ENCODE peak calls at places on chromosomes 16 and 17, in seven cellular contexts. G is WTC11, A is HCT116, T is HEK293T, W is GM12878, X is K562, Z is HepG2. D is an unnamed sample.

GRCh38 chr16:24731722-24732419 is 2.4 kb downstream of the TNRC6A start:
- DNase-seq in W (no peak), T (no peak), Z (peak), A (no peak), G (no peak), X (no peak), D (no peak)

GRCh38 chr16:89201467-89202377 is 1.4 kb upstream of the SLC22A31 start:
- DNase-seq in A (peak), Z (peak), X (peak), T (peak), G (peak), W (no peak), D (peak)

GRCh38 chr17:63349478-63350000 is 96.6 kb downstream of the CYB561 start:
- DNase-seq in G (no peak), T (no peak), X (no peak), W (no peak), A (no peak), Z (no peak), D (no peak)

GRCh38 chr16:77885596-77886295 is 97.4 kb downstream of the VAT1L start:
- DNase-seq in W (no peak), Z (no peak), G (no peak), T (no peak), A (no peak), X (no peak), D (no peak)

GRCh38 chr16:84303023-84303422 is 8.3 kb downstream of the WFDC1 start:
- DNase-seq in Z (no peak), G (no peak), A (no peak), X (no peak), W (no peak), T (no peak), D (no peak)

GRCh38 chr17:74402070-74402469 is 29.8 kb upstream of the GPRC5C start:
- DNase-seq in X (no peak), T (no peak), A (no peak), Z (no peak), W (no peak), G (no peak), D (no peak)

GRCh38 chr16:62363451-62363850 is 327.2 kb upstream of the CDH8 start:
- DNase-seq in Z (no peak), G (no peak), X (no peak), T (peak), W (no peak), A (no peak), D (no peak)

GRCh38 chr17:70121136-70121535 is 46.1 kb downstream of the KCNJ16 start:
- DNase-seq in A (no peak), W (no peak), X (no peak), T (no peak), G (no peak), Z (no peak), D (no peak)

GRCh38 chr16:608019-608418 is 18.2 kb downstream of the RAB40C start:
- DNase-seq in G (no peak), Z (no peak), T (no peak), X (no peak), A (no peak), W (no peak), D (no peak)

GRCh38 chr17:9022553-9023388 is 1.5 kb downstream of the NTN1 start:
- DNase-seq in Z (no peak), T (no peak), X (no peak), G (peak), W (no peak), A (no peak), D (peak)

GRCh38 chr17:76085731-76086366 is 6.9 kb downstream of the ZACN start:
- DNase-seq in T (no peak), W (no peak), G (no peak), Z (no peak), A (no peak), X (no peak), D (no peak)

GRCh38 chr17:82963104-82963950 is 116.1 kb upstream of the METRNL start:
- DNase-seq in W (no peak), Z (no peak), X (no peak), T (no peak), G (peak), A (no peak), D (peak)

GRCh38 chr16:12231666-12232065 is 255.1 kb downstream of the SNX29 start:
- DNase-seq in W (no peak), G (no peak), X (no peak), A (no peak), T (no peak), Z (no peak), D (no peak)

GRCh38 chr16:57826706-57827625 is 24.7 kb upstream of the KIFC3 start:
- DNase-seq in A (no peak), T (no peak), Z (peak), W (no peak), X (no peak), G (no peak), D (no peak)

GRCh38 chr17:65817951-65818350 is 256.5 kb upstream of the AXIN2 start:
- DNase-seq in W (no peak), X (no peak), Z (no peak), G (no peak), T (no peak), A (no peak), D (no peak)

GRCh38 chr16:1156111-1156982 is 3.4 kb downstream of the CACNA1H start:
- DNase-seq in W (no peak), G (no peak), T (no peak), A (no peak), Z (no peak), X (no peak), D (no peak)

GRCh38 chr17:74780443-74781238 is 4.5 kb upstream of the NAT9 start:
- DNase-seq in A (peak), G (peak), W (no peak), X (peak), T (peak), Z (peak), D (no peak)

GRCh38 chr17:56737741-56738161 is 96.0 kb downstream of the C17orf67 start:
- DNase-seq in Z (no peak), G (no peak), X (no peak), W (no peak), T (no peak), A (no peak), D (no peak)

GRCh38 chr16:14186007-14186953 is 115.2 kb downstream of the MRTFB start:
- DNase-seq in T (peak), Z (no peak), A (no peak), G (peak), W (no peak), X (no peak), D (peak)

GRCh38 chr16:31135535-31136286 is at the start of gene PRSS8:
- DNase-seq in W (no peak), X (peak), T (no peak), A (peak), G (peak), Z (no peak), D (peak)

DNA sequence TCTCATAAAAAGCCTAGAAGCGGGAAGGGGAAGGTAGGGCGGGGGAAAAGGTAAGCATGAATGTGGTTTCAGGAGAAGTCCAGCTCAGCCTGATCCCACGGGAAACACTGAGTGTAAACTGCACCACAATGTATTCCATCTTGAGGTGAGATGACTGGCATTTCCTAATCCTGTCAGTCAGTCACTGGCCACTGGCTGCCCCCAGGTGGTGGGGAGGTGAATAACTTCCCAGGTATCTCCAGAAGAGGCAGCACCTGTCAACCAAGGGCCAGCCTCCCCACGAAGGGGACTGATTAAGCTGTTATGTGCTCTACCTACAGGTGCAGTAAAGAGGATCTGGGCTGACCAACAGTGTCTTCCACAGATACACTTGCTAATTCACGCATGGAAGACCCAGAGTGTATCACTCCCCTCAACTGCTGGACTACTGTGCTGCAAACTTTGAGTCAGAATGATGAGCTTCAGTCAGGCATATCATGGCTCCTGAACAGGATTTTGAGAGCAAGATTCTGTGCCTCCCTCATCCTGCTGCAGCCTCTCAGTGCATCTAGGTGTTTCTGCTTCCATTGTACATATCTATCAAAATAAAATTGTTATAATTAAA is 108.5 kb upstream of the CCL2 start:
- DNase-seq in T (peak), A (no peak), W (no peak), X (peak), Z (peak), G (peak), D (peak)
- TF ChIP-seq SP1 in T (no peak), A (no peak), W (no peak), X (no peak), Z (no peak), G (no peak), D (no peak)

DNA sequence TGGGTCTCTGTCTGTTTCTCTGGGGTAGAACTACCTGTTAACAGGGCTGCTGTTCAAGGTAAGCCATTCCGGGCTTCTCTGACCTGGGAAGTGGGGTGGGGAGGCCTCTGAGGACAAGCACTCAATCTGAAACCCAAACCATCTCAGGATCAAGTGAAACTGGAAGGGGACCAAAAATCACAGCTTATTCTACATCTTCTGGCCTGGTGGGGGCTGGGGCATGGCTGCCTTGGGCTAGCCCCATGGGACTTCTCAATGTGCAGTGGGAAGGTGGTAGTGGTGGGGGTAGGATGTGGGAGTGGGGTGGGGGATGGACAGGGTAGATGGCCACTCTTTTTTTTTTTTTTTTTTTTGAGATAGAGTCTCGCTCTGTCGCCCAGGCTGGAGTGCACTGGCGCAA is 5.5 kb downstream of the FLOT2 start:
- DNase-seq in Z (no peak), W (peak), X (no peak), A (no peak), T (no peak), G (no peak), D (no peak)
- TF ChIP-seq SP1 in Z (no peak), W (no peak), X (no peak), A (no peak), T (no peak), G (no peak), D (no peak)

DNA sequence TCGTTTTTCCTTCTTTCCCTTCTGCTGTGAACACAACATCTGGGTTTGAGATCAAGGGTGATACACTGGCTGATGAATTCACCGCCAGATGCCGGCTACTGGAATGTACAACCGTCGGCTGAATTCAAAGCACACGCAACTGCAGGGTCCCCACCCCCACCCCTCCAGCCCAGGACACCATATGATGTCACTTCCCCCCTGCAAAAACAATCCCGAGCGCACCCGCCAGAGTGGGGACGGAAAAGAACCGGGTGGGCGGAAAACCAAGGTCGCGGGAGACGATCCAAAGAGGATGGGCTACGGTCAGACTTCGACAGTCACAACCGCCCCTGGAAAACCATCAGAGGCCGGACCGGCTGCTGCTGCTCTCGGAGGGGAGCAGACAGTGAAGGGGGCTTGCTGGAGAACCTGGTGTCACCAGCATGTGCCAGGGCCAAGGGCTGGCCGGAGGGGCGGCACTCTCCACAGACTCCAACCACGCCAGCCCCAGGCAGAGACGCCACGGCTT is 23.3 kb downstream of the CEP295NL start:
- DNase-seq in Z (no peak), T (no peak), X (peak), W (no peak), A (no peak), G (no peak), D (no peak)
- TF ChIP-seq SP1 in Z (no peak), T (no peak), X (no peak), W (no peak), A (no peak), G (no peak), D (no peak)

GRCh38 chr16:7452090-7452489 is 119.4 kb downstream of the RBFOX1 start:
- DNase-seq in Z (no peak), W (no peak), T (no peak), A (no peak), G (no peak), X (no peak), D (no peak)
- TF ChIP-seq SP1 in Z (no peak), W (no peak), T (no peak), A (no peak), G (no peak), X (no peak), D (no peak)

GRCh38 chr17:28612531-28612930 is 1.5 kb downstream of the RSKR start:
- DNase-seq in Z (no peak), A (no peak), G (no peak), T (no peak), W (no peak), X (no peak), D (no peak)
- TF ChIP-seq SP1 in Z (no peak), A (no peak), G (no peak), T (no peak), W (no peak), X (no peak), D (no peak)

DNA sequence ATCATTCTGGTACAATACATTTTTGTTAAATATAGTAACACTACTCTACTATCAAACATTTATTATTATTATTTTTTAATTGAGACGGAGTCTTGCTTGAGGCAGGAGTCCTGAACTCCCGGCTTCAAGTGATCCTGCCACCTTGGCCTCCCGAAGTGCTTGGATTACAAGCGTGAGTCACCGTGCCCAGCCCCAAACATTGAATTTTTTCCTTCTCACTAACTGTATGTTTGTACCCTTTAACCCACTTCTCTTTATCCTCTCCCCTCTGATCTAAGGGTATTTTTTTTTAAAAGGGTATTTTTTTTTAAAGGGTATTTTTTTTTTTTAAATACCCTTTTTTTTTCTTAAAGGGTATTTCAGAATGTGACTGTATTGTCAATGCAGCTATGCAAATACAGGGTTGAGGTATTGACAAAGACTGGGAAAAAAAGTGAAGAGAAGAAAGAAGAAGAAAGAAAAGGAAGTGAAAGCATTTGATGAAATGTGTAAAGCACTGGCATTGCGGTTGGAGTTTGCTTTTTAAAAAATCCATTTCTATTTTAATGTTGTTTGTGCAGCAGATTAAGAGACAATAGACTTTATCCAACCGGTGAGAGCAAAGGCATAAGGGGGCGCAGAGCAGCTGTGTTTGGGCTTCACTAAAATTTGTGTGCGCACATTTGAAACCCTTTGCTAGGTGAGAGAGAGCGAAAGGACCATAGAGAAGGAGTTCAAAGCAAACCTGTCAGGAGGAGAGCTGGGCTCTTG is 42.3 kb downstream of the SYT17 start:
- DNase-seq in Z (no peak), A (peak), W (peak), G (no peak), X (no peak), T (no peak), D (no peak)
- TF ChIP-seq SP1 in Z (no peak), A (peak), W (peak), G (no peak), X (no peak), T (no peak), D (no peak)

GRCh38 chr17:40352779-40353394 is 11.7 kb downstream of the GJD3 start:
- DNase-seq in W (no peak), Z (peak), X (no peak), T (no peak), A (no peak), G (no peak), D (no peak)

GRCh38 chr17:40350410-40351184 is 13.9 kb downstream of the GJD3 start:
- DNase-seq in A (no peak), G (no peak), Z (no peak), W (no peak), T (no peak), X (no peak), D (no peak)

GRCh38 chr17:40352044-40352778 is 12.3 kb downstream of the GJD3 start:
- DNase-seq in A (no peak), T (no peak), W (no peak), G (no peak), Z (no peak), X (no peak), D (no peak)

GRCh38 chr17:40349477-40350409 is 14.8 kb downstream of the GJD3 start:
- DNase-seq in T (no peak), X (no peak), G (no peak), A (no peak), Z (no peak), W (no peak), D (no peak)

GRCh38 chr17:40351185-40352043 is 13.1 kb downstream of the GJD3 start:
- DNase-seq in T (no peak), W (no peak), X (no peak), A (no peak), G (no peak), Z (no peak), D (no peak)
- TF ChIP-seq SP1 in T (no peak), W (no peak), X (no peak), A (no peak), G (no peak), Z (no peak), D (no peak)

DNA sequence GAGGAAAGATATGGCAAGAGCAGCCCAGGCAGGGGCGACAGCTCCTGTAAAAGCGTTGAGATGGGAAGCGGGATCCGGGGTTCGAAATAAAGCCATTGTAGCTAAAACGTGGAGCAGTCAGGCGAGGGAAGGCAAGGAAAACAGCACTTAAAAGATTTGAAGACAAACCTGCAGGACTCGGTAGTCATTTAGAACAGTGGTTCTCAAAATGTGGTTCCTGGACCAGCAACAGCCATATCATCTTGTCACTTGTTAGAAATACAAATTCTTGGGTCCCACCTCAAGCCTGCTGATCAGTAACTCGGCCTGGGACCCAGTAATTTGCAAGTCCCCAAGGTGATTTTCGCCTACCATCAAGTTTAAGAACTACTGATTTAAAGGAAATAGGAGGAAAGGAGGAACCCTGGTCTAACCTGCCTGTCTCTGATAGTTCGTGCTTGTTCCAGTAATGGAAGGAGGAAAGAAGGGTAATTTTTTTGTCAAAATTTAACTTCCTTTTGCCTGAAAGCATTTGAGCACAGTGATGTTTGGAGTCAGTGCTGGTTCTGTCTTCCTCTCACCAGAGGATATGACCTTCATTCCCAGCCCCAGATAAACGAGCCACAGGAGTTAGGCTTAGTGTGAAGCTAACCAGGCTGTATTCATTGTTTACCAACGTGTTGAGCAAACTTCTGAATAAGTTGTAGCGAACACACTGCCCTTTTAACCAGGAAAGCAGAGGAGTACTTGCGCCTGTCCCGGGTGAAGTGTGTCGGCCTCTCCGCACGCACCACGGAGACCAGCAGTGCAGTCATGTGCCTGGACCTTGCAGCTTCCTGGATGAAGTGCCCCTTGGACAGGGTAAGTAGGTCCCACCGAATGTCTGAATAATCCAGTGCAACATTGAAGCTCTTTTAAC is 1.1 kb downstream of the ORC6 start:
- DNase-seq in X (no peak), W (no peak), T (no peak), G (no peak), Z (peak), A (no peak), D (no peak)
- TF ChIP-seq SP1 in X (no peak), W (no peak), T (no peak), G (no peak), Z (no peak), A (no peak), D (no peak)

GRCh38 chr16:48382131-48382530 is 3.1 kb downstream of the SIAH1 start:
- DNase-seq in X (no peak), T (no peak), A (no peak), Z (no peak), W (no peak), G (no peak), D (no peak)

GRCh38 chr16:48378836-48379235 is 6.4 kb downstream of the SIAH1 start:
- DNase-seq in W (no peak), X (no peak), T (no peak), G (no peak), Z (no peak), A (no peak), D (no peak)

GRCh38 chr16:48383877-48384304 is 1.3 kb downstream of the SIAH1 start:
- DNase-seq in T (no peak), X (peak), Z (peak), W (no peak), G (no peak), A (no peak), D (no peak)

GRCh38 chr16:48383204-48383876 is 1.9 kb downstream of the SIAH1 start:
- DNase-seq in G (no peak), Z (no peak), W (no peak), T (no peak), X (no peak), A (no peak), D (no peak)

DNA sequence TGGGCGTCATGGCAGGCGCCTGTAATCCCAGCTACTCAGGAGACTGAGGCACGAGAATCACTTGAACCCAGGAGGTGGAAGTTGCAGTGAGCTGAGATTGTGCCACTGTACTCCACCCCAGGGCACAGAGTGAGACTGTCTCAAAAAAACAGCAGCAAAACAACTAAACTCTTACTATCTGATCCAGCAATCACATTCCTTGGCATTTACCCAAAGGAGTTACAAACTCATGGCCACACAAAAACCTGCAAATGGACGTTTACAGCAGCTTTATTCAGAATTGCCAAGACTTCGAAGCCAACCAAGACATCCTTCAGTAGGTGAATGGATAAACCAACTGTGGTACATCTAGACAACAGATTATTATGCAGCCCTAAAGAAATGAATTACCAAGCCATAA is 4.0 kb downstream of the SIAH1 start:
- DNase-seq in T (no peak), Z (no peak), W (no peak), X (no peak), A (no peak), G (no peak), D (no peak)
- TF ChIP-seq SP1 in T (no peak), Z (no peak), W (no peak), X (no peak), A (no peak), G (no peak), D (no peak)

D was measured in H1.